ENCODE peak calls at places on chromosomes 4 and X, in ten cellular contexts. G is breast epithelium, W is HCT116, K is K562, Y is GM12891, D is spleen, N is sigmoid colon, M is prostate gland, S is transverse colon, E is H1. I is an unnamed sample.

GRCh38 chrX:17703201-17703600 is 34.1 kb upstream of the SCML1 start:
- DNase-seq in Y (no peak), N (no peak), M (no peak), K (no peak), E (no peak), S (no peak), G (no peak), D (no peak), W (no peak), I (no peak)

GRCh38 chrX:29297171-29297800 is 710.0 kb downstream of the IL1RAPL1 start:
- DNase-seq in G (no peak), M (no peak), N (no peak), Y (no peak), W (no peak), S (no peak), K (no peak), E (no peak), D (no peak), I (no peak)

GRCh38 chrX:109845996-109846395 is 112.9 kb upstream of the ACSL4 start:
- DNase-seq in N (no peak), Y (no peak), K (no peak), W (no peak), D (no peak), M (no peak), G (no peak), E (no peak), S (no peak), I (no peak)

GRCh38 chr4:4694296-4694772 is 152.5 kb upstream of the STX18 start:
- DNase-seq in M (peak; percentile 46), E (peak; percentile 21), S (no peak), D (no peak), K (peak; percentile 54), W (no peak), Y (no peak), N (no peak), G (no peak), I (no peak)

GRCh38 chr4:83013420-83013867 is 2.8 kb upstream of the LIN54 start:
- DNase-seq in S (no peak), K (no peak), G (no peak), M (no peak), D (no peak), Y (no peak), E (no peak), N (no peak), W (no peak), I (no peak)

GRCh38 chrX:13647709-13648212 is 5.2 kb upstream of the TCEANC start:
- DNase-seq in N (peak; percentile 73), M (no peak), G (no peak), Y (no peak), K (peak; percentile 78), D (no peak), E (no peak), S (peak; percentile 60), W (peak; percentile 57), I (no peak)

GRCh38 chrX:97482901-97483300 is 599.2 kb downstream of the RPA4 start:
- DNase-seq in D (no peak), E (no peak), N (no peak), W (no peak), G (no peak), S (no peak), Y (no peak), K (no peak), M (no peak), I (no peak)

GRCh38 chr4:56728512-56728911 is 47.4 kb upstream of the HOPX start:
- DNase-seq in M (peak; percentile 93), Y (no peak), N (peak; percentile 96), E (no peak), W (no peak), D (no peak), K (peak; percentile 18), G (peak; percentile 30), S (peak; percentile 91), I (no peak)

GRCh38 chrX:107398115-107398514 is 51.3 kb upstream of the FRMPD3 start:
- DNase-seq in E (no peak), W (no peak), G (no peak), S (no peak), M (no peak), K (no peak), Y (no peak), D (no peak), N (no peak), I (no peak)

GRCh38 chrX:51743179-51743957 is at the start of gene GSPT2:
- DNase-seq in W (no peak), Y (peak; percentile 30), K (peak; percentile 48), N (peak; percentile 86), D (peak; percentile 87), M (peak; percentile 41), G (peak; percentile 37), S (peak; percentile 75), E (peak; percentile 23), I (peak; percentile 31)

GRCh38 chr4:104064650-104065577 is 345.1 kb upstream of the TACR3 start:
- DNase-seq in Y (peak; percentile 0), M (peak; percentile 5), D (no peak), W (peak; percentile 56), S (peak; percentile 15), E (peak; percentile 3), K (peak; percentile 7), G (no peak), N (no peak), I (no peak)

GRCh38 chrX:40571600-40571999 is 9.2 kb upstream of the ATP6AP2 start:
- DNase-seq in Y (no peak), M (no peak), G (no peak), N (no peak), E (no peak), W (no peak), S (no peak), K (no peak), D (no peak), I (no peak)

GRCh38 chr4:70992354-70992753 is 1.1 kb upstream of the DCK start:
- DNase-seq in K (peak; percentile 57), M (no peak), S (peak; percentile 26), Y (no peak), N (no peak), W (peak; percentile 23), G (no peak), E (no peak), D (no peak), I (no peak)

GRCh38 chr4:70991596-70991995 is 1.9 kb upstream of the DCK start:
- DNase-seq in G (no peak), W (no peak), Y (no peak), D (no peak), E (no peak), M (no peak), N (no peak), K (no peak), S (no peak), I (no peak)

GRCh38 chr4:70994387-70995099 is 1.1 kb downstream of the DCK start:
- DNase-seq in Y (no peak), W (no peak), K (no peak), E (no peak), G (no peak), M (no peak), N (no peak), S (no peak), D (no peak), I (no peak)

GRCh38 chr4:70994069-70994366 is 569 bp downstream of the DCK start:
- DNase-seq in K (peak; percentile 55), M (no peak), N (no peak), E (no peak), W (no peak), Y (no peak), G (no peak), S (no peak), D (no peak), I (no peak)

GRCh38 chr4:70993181-70994068 is at the start of gene DCK:
- DNase-seq in E (peak; percentile 84), S (peak; percentile 94), K (peak; percentile 93), G (peak; percentile 83), Y (peak; percentile 79), W (peak; percentile 77), D (peak; percentile 99), M (peak; percentile 86), N (peak; percentile 93), I (peak; percentile 81)
- TF ChIP-seq POLR2A in E (peak; percentile 82), S (peak; percentile 94), K (peak; percentile 87), G (peak; percentile 46), Y (peak; percentile 91), W (peak; percentile 59), D (no peak), M (peak; percentile 73), N (peak; percentile 70), I (peak; percentile 93)

DNA sequence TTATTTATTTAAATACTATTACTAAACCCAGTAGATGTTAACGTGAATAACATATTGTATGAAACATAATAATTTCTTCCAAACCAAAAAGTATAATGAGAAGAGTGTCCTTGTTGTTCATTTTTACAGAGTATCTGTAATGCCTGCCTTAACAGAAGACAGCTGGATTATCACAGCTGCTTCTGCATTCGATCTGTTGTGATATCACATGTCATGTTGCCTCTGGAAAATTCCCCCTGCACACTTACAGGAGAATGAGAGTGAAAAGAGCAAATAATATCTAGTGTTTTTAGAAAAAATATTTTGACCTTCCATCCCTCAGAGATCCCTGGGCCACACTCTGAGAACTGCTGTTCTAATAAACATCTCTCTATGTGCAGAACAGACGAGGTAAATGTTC is 240.1 kb upstream of the NOCT start:
- DNase-seq in E (no peak), W (no peak), M (no peak), Y (no peak), N (no peak), S (no peak), G (no peak), D (no peak), K (no peak), I (no peak)
- TF ChIP-seq POLR2AphosphoS5 in E (no peak), W (no peak), M (no peak), Y (no peak), N (no peak), S (no peak), G (no peak), D (no peak), K (no peak), I (no peak)

GRCh38 chr4:160026720-160027119 is 923.8 kb downstream of the RAPGEF2 start:
- DNase-seq in N (no peak), E (no peak), D (no peak), K (no peak), W (peak; percentile 39), Y (no peak), M (no peak), G (no peak), S (no peak), I (no peak)

GRCh38 chr4:160021870-160022269 is 919.0 kb downstream of the RAPGEF2 start:
- DNase-seq in W (no peak), M (no peak), Y (no peak), K (no peak), E (no peak), S (no peak), N (no peak), D (no peak), G (no peak), I (no peak)

GRCh38 chr4:160020804-160021203 is 917.9 kb downstream of the RAPGEF2 start:
- DNase-seq in Y (no peak), M (no peak), D (no peak), N (no peak), E (no peak), S (no peak), W (no peak), G (no peak), K (no peak), I (no peak)
- TF ChIP-seq POLR2A in Y (no peak), M (no peak), D (no peak), N (no peak), E (no peak), S (no peak), W (no peak), G (no peak), K (no peak), I (no peak)

DNA sequence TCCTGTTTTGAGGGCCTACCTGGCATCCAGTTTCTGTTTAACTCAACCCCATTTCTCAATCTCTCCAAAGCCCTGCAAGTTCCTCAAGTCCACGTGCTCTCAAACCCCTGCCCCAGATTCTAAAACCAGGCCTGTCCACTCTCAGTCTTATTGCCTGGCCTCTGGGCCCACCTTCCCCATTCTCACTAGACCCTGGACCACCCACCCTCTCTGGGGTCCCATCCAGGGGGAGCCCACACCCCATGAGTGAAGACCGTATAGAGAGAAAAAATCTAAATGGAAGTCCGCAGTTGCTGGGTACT is 58.3 kb downstream of the TLR10 start:
- DNase-seq in K (no peak), E (no peak), D (no peak), Y (no peak), G (no peak), M (no peak), S (no peak), N (no peak), W (no peak), I (no peak)
- TF ChIP-seq POLR2AphosphoS5 in K (no peak), E (no peak), D (no peak), Y (no peak), G (no peak), M (no peak), S (no peak), N (no peak), W (no peak), I (no peak)